ENCODE peak calls at places on chromosomes 3 and 15, in six cellular contexts. H, P, D, B, M and G are unnamed samples.
A peak's percentile ranks its signal among the peaks of the same experiment; 100 is the strongest.

GRCh38 chr3:11452988-11453847 is 181.0 kb downstream of the ATG7 start:
- DNase-seq in H (peak; percentile 21), P (no peak), D (no peak), B (no peak), M (peak; percentile 65), G (no peak)

GRCh38 chr3:126216416-126216815 is 36.0 kb upstream of the ALDH1L1 start:
- DNase-seq in H (peak; percentile 54), P (no peak), D (no peak), B (no peak), M (peak; percentile 58), G (no peak)

GRCh38 chr3:44957986-44958385 is 18.0 kb downstream of the ZDHHC3 start:
- DNase-seq in H (no peak), P (no peak), D (no peak), B (no peak), M (no peak), G (no peak)

GRCh38 chr3:192892981-192893827 is 24.5 kb downstream of the MB21D2 start:
- DNase-seq in H (peak; percentile 70), P (peak; percentile 81), D (peak; percentile 31), B (no peak), M (peak; percentile 90), G (no peak)

GRCh38 chr3:182937293-182938051 is 42.9 kb downstream of the DCUN1D1 start:
- DNase-seq in H (no peak), P (no peak), D (no peak), B (no peak), M (no peak), G (no peak)

GRCh38 chr3:136752046-136752326 is 192 bp downstream of the STAG1 start:
- DNase-seq in H (peak; percentile 60), P (no peak), D (no peak), B (peak; percentile 79), M (no peak), G (no peak)

GRCh38 chr15:89654847-89655805 is at the start of gene KIF7:
- DNase-seq in H (peak; percentile 93), P (peak; percentile 43), D (no peak), B (peak; percentile 85), M (peak; percentile 48), G (no peak)

GRCh38 chr15:60520041-60520824 is 41.3 kb upstream of the ICE2 start:
- DNase-seq in H (no peak), P (peak; percentile 50), D (no peak), B (no peak), M (peak; percentile 10), G (no peak)

GRCh38 chr3:193641376-193641775 is 48.4 kb downstream of the OPA1 start:
- DNase-seq in H (peak; percentile 3), P (no peak), D (no peak), B (no peak), M (peak; percentile 79), G (no peak)

GRCh38 chr3:23865595-23866396 is 51.0 kb downstream of the NKIRAS1 start:
- DNase-seq in H (no peak), P (no peak), D (no peak), B (peak; percentile 72), M (no peak), G (peak; percentile 32)

GRCh38 chr15:44438402-44438801 is 11.0 kb downstream of the CTDSPL2 start:
- DNase-seq in H (no peak), P (no peak), D (no peak), B (no peak), M (no peak), G (no peak)